ENCODE peak calls at places on chromosome 11, in seven cellular contexts. One of them, this sample, is unnamed.

GRCh38 chr11:62539238-62539925 is 7.2 kb downstream of the AHNAK start:
- DNase-seq in endothelial cell of umbilical vein: peak; percentile 65
- DNase-seq in heart left ventricle: peak; percentile 66
- DNase-seq in ovary: peak; percentile 89
- DNase-seq in transverse colon: peak; percentile 80
- DNase-seq in sigmoid colon: peak; percentile 93
- DNase-seq in spleen: no peak
- DNase-seq in this sample: peak; percentile 93

GRCh38 chr11:35343033-35343598 is 76.2 kb downstream of the SLC1A2 start:
- DNase-seq in spleen: no peak
- DNase-seq in transverse colon: no peak
- DNase-seq in heart left ventricle: no peak
- DNase-seq in ovary: no peak
- DNase-seq in sigmoid colon: no peak
- DNase-seq in endothelial cell of umbilical vein: no peak
- DNase-seq in this sample: no peak

GRCh38 chr11:116879789-116880402 is 42.5 kb upstream of the APOA1 start:
- DNase-seq in sigmoid colon: no peak
- DNase-seq in endothelial cell of umbilical vein: peak; percentile 76
- DNase-seq in ovary: no peak
- DNase-seq in transverse colon: no peak
- DNase-seq in spleen: no peak
- DNase-seq in heart left ventricle: no peak
- DNase-seq in this sample: peak; percentile 33

GRCh38 chr11:31141804-31142203 is 227.7 kb downstream of the DCDC1 start:
- DNase-seq in heart left ventricle: no peak
- DNase-seq in endothelial cell of umbilical vein: no peak
- DNase-seq in transverse colon: no peak
- DNase-seq in ovary: no peak
- DNase-seq in sigmoid colon: no peak
- DNase-seq in spleen: no peak
- DNase-seq in this sample: no peak

GRCh38 chr11:134399996-134400395 is 12.0 kb downstream of the B3GAT1 start:
- DNase-seq in sigmoid colon: no peak
- DNase-seq in transverse colon: no peak
- DNase-seq in endothelial cell of umbilical vein: no peak
- DNase-seq in heart left ventricle: no peak
- DNase-seq in ovary: no peak
- DNase-seq in spleen: no peak
- DNase-seq in this sample: no peak

GRCh38 chr11:104408630-104409029 is 244.7 kb upstream of the PDGFD start:
- DNase-seq in endothelial cell of umbilical vein: no peak
- DNase-seq in spleen: no peak
- DNase-seq in transverse colon: no peak
- DNase-seq in sigmoid colon: no peak
- DNase-seq in heart left ventricle: no peak
- DNase-seq in ovary: no peak
- DNase-seq in this sample: no peak

GRCh38 chr11:72244317-72245231 is 598 bp upstream of the PHOX2A start:
- DNase-seq in spleen: no peak
- DNase-seq in ovary: no peak
- DNase-seq in endothelial cell of umbilical vein: no peak
- DNase-seq in transverse colon: no peak
- DNase-seq in sigmoid colon: no peak
- DNase-seq in heart left ventricle: no peak
- DNase-seq in this sample: no peak

GRCh38 chr11:15768321-15768720 is 588.0 kb downstream of the SOX6 start:
- DNase-seq in transverse colon: peak; percentile 37
- DNase-seq in ovary: no peak
- DNase-seq in endothelial cell of umbilical vein: no peak
- DNase-seq in heart left ventricle: no peak
- DNase-seq in sigmoid colon: no peak
- DNase-seq in spleen: no peak
- DNase-seq in this sample: no peak

GRCh38 chr11:83871013-83871412 is 584.8 kb upstream of the CCDC90B start:
- DNase-seq in spleen: no peak
- DNase-seq in heart left ventricle: no peak
- DNase-seq in ovary: no peak
- DNase-seq in endothelial cell of umbilical vein: no peak
- DNase-seq in sigmoid colon: no peak
- DNase-seq in transverse colon: no peak
- DNase-seq in this sample: no peak

GRCh38 chr11:101096036-101096704 is 33.4 kb downstream of the PGR start:
- DNase-seq in transverse colon: no peak
- DNase-seq in sigmoid colon: peak; percentile 63
- DNase-seq in spleen: no peak
- DNase-seq in endothelial cell of umbilical vein: no peak
- DNase-seq in heart left ventricle: peak; percentile 52
- DNase-seq in ovary: peak; percentile 28
- DNase-seq in this sample: no peak

GRCh38 chr11:25758145-25758661 is 573.7 kb upstream of the ANO3 start:
- DNase-seq in heart left ventricle: no peak
- DNase-seq in transverse colon: no peak
- DNase-seq in ovary: no peak
- DNase-seq in spleen: no peak
- DNase-seq in sigmoid colon: no peak
- DNase-seq in endothelial cell of umbilical vein: no peak
- DNase-seq in this sample: no peak

GRCh38 chr11:15558513-15559181 is 443.9 kb downstream of the INSC start:
- DNase-seq in endothelial cell of umbilical vein: no peak
- DNase-seq in transverse colon: no peak
- DNase-seq in heart left ventricle: no peak
- DNase-seq in spleen: no peak
- DNase-seq in sigmoid colon: no peak
- DNase-seq in ovary: no peak
- DNase-seq in this sample: no peak

GRCh38 chr11:8810331-8811301 is 100.4 kb upstream of the AKIP1 start:
- DNase-seq in sigmoid colon: peak; percentile 95
- DNase-seq in ovary: peak; percentile 88
- DNase-seq in transverse colon: peak; percentile 83
- DNase-seq in endothelial cell of umbilical vein: peak; percentile 38
- DNase-seq in spleen: peak; percentile 90
- DNase-seq in heart left ventricle: peak; percentile 85
- DNase-seq in this sample: peak; percentile 89

GRCh38 chr11:40647290-40647689 is 812.2 kb downstream of the LRRC4C start:
- DNase-seq in endothelial cell of umbilical vein: no peak
- DNase-seq in ovary: no peak
- DNase-seq in sigmoid colon: no peak
- DNase-seq in transverse colon: no peak
- DNase-seq in spleen: no peak
- DNase-seq in heart left ventricle: no peak
- DNase-seq in this sample: no peak

GRCh38 chr11:57379732-57380131 is 1.2 kb downstream of the PRG3 start:
- DNase-seq in endothelial cell of umbilical vein: peak; percentile 25
- DNase-seq in spleen: no peak
- DNase-seq in heart left ventricle: no peak
- DNase-seq in sigmoid colon: no peak
- DNase-seq in transverse colon: no peak
- DNase-seq in ovary: no peak
- DNase-seq in this sample: no peak

GRCh38 chr11:60121259-60121658 is 32.8 kb downstream of the MS4A2 start:
- DNase-seq in endothelial cell of umbilical vein: no peak
- DNase-seq in ovary: peak; percentile 27
- DNase-seq in transverse colon: peak; percentile 21
- DNase-seq in heart left ventricle: no peak
- DNase-seq in spleen: no peak
- DNase-seq in sigmoid colon: no peak
- DNase-seq in this sample: no peak

GRCh38 chr11:3192511-3193372 is 25.9 kb downstream of the MRGPRG start:
- DNase-seq in transverse colon: peak; percentile 4
- DNase-seq in sigmoid colon: peak; percentile 55
- DNase-seq in heart left ventricle: no peak
- DNase-seq in spleen: peak; percentile 65
- DNase-seq in endothelial cell of umbilical vein: no peak
- DNase-seq in ovary: no peak
- DNase-seq in this sample: no peak

GRCh38 chr11:38835986-38836385 is 2237.9 kb upstream of the RAG2 start:
- DNase-seq in transverse colon: no peak
- DNase-seq in heart left ventricle: no peak
- DNase-seq in ovary: no peak
- DNase-seq in endothelial cell of umbilical vein: no peak
- DNase-seq in sigmoid colon: no peak
- DNase-seq in spleen: no peak
- DNase-seq in this sample: no peak

GRCh38 chr11:73225851-73226250 is 7.8 kb downstream of the P2RY2 start:
- DNase-seq in ovary: no peak
- DNase-seq in endothelial cell of umbilical vein: no peak
- DNase-seq in spleen: no peak
- DNase-seq in heart left ventricle: no peak
- DNase-seq in transverse colon: no peak
- DNase-seq in sigmoid colon: peak; percentile 32
- DNase-seq in this sample: peak; percentile 4

GRCh38 chr11:64870176-64870892 is 8.1 kb downstream of the EHD1 start:
- DNase-seq in sigmoid colon: peak; percentile 81
- DNase-seq in ovary: no peak
- DNase-seq in endothelial cell of umbilical vein: peak; percentile 83
- DNase-seq in heart left ventricle: peak; percentile 45
- DNase-seq in spleen: peak; percentile 88
- DNase-seq in transverse colon: peak; percentile 36
- DNase-seq in this sample: peak; percentile 58

GRCh38 chr11:64872790-64873488 is 5.5 kb downstream of the EHD1 start:
- DNase-seq in endothelial cell of umbilical vein: no peak
- DNase-seq in sigmoid colon: no peak
- DNase-seq in heart left ventricle: no peak
- DNase-seq in ovary: no peak
- DNase-seq in transverse colon: peak; percentile 38
- DNase-seq in spleen: no peak
- DNase-seq in this sample: no peak

GRCh38 chr11:64869571-64870175 is 8.7 kb downstream of the EHD1 start:
- DNase-seq in spleen: peak; percentile 86
- DNase-seq in endothelial cell of umbilical vein: no peak
- DNase-seq in transverse colon: no peak
- DNase-seq in heart left ventricle: no peak
- DNase-seq in sigmoid colon: no peak
- DNase-seq in ovary: no peak
- DNase-seq in this sample: no peak

GRCh38 chr11:64868904-64869570 is 9.4 kb downstream of the EHD1 start:
- DNase-seq in sigmoid colon: no peak
- DNase-seq in transverse colon: no peak
- DNase-seq in ovary: peak; percentile 53
- DNase-seq in spleen: peak; percentile 84
- DNase-seq in heart left ventricle: peak; percentile 66
- DNase-seq in endothelial cell of umbilical vein: peak; percentile 94
- DNase-seq in this sample: peak; percentile 69

GRCh38 chr11:64870893-64871849 is 7.2 kb downstream of the EHD1 start:
- DNase-seq in ovary: no peak
- DNase-seq in endothelial cell of umbilical vein: peak; percentile 72
- DNase-seq in spleen: peak; percentile 80
- DNase-seq in sigmoid colon: no peak
- DNase-seq in heart left ventricle: no peak
- DNase-seq in transverse colon: peak; percentile 64
- DNase-seq in this sample: no peak
- TF ChIP-seq POLR2A in ovary: no peak
- TF ChIP-seq POLR2A in endothelial cell of umbilical vein: no peak
- TF ChIP-seq POLR2A in spleen: no peak
- TF ChIP-seq POLR2A in sigmoid colon: no peak
- TF ChIP-seq POLR2A in heart left ventricle: no peak
- TF ChIP-seq POLR2A in transverse colon: no peak
- TF ChIP-seq POLR2A in this sample: no peak

DNA sequence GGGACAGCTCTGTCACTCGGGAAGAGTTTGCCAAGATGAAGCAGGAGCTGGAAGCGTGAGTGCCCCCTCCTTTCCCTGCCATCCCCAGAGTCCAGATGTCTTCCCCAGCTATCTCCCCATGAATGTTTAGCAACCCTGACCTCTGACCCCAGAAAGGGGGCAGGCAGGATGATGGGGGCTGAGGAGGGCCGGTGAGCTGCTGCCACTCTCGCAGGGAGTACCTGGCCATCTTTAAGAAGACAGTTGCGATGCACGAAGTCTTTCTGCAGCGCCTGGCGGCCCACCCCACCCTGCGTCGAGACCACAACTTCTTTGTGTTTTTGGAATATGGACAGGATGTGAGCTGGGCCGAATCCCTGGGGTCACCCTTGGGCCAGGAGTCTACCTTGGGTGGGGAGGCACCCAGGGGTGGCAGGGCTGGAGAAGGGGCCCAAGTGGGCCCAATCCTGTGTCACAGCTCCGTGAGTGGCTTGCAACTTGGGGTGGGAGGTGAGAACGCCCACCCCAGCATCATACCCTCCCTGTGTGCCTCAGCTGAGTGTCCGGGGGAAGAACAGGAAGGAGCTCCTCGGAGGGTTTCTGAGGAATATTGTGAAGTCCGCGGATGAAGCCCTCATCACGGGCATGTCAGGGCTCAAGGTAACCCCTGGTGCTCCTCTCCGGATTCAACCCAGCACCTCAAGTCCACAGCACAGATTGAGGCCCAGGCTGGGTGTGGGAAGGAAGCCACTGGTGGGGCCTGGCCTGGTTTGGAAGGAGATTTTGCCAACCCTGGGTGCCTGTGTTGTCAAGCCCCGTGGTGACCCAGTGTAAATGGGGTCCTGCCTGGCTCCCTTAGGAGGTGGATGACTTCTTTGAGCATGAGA is 7.5 kb downstream of the CFL1 start:
- DNase-seq in spleen: no peak
- DNase-seq in heart left ventricle: no peak
- DNase-seq in sigmoid colon: peak; percentile 62
- DNase-seq in endothelial cell of umbilical vein: no peak
- DNase-seq in ovary: no peak
- DNase-seq in transverse colon: no peak
- DNase-seq in this sample: no peak
- TF ChIP-seq POLR2A in spleen: no peak
- TF ChIP-seq POLR2A in heart left ventricle: no peak
- TF ChIP-seq POLR2A in sigmoid colon: no peak
- TF ChIP-seq POLR2A in endothelial cell of umbilical vein: no peak
- TF ChIP-seq POLR2A in ovary: no peak
- TF ChIP-seq POLR2A in transverse colon: no peak
- TF ChIP-seq POLR2A in this sample: no peak

GRCh38 chr11:112795896-112796686 is 165.1 kb upstream of the NCAM1 start:
- DNase-seq in heart left ventricle: no peak
- DNase-seq in ovary: peak; percentile 36
- DNase-seq in transverse colon: no peak
- DNase-seq in endothelial cell of umbilical vein: no peak
- DNase-seq in sigmoid colon: peak; percentile 73
- DNase-seq in spleen: no peak
- DNase-seq in this sample: peak; percentile 53
- TF ChIP-seq POLR2A in heart left ventricle: no peak
- TF ChIP-seq POLR2A in ovary: no peak
- TF ChIP-seq POLR2A in transverse colon: no peak
- TF ChIP-seq POLR2A in endothelial cell of umbilical vein: no peak
- TF ChIP-seq POLR2A in sigmoid colon: no peak
- TF ChIP-seq POLR2A in spleen: no peak
- TF ChIP-seq POLR2A in this sample: no peak

DNA sequence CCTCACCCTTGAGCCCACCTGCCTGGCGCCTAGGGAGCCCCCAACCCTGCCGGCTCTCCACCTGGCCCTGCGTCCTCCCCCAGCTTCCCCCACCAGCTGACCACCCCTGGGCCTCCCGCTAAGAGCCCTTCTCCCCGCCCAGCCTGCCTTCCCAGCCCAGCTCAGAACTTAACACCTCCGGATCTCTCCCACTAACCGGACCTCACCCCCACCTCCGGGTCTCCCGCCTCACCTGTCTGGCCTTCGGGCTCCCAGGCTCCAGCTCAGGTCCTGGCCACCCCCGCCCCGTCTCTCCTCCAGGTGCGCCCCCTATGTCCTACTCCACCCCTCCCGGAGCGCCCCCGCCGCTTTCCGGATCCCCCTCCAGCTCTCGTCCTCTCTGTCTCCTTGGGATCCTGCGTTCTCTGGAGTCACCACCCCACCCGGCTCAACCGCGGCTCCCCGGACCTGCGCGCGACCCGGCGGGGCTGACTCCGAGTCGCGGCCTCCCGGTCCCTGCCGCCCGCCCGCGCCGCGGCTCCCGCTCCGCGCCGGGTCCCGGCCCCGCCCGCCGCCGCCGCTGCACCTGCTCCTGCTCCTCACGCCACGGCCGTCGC is at the start of gene KCNJ11:
- DNase-seq in spleen: no peak
- DNase-seq in transverse colon: no peak
- DNase-seq in sigmoid colon: no peak
- DNase-seq in heart left ventricle: no peak
- DNase-seq in ovary: no peak
- DNase-seq in endothelial cell of umbilical vein: no peak
- DNase-seq in this sample: no peak
- TF ChIP-seq POLR2A in spleen: no peak
- TF ChIP-seq POLR2A in transverse colon: no peak
- TF ChIP-seq POLR2A in sigmoid colon: no peak
- TF ChIP-seq POLR2A in heart left ventricle: no peak
- TF ChIP-seq POLR2A in ovary: no peak
- TF ChIP-seq POLR2A in endothelial cell of umbilical vein: no peak
- TF ChIP-seq POLR2A in this sample: no peak